ENCODE peak calls at places on chromosome 3, in nine cellular contexts. One of them, this sample, is unnamed.

GRCh38 chr3:196501316-196502064 is 2.1 kb downstream of the RNF168 start:
- DNase-seq in glutamatergic neuron: peak
- DNase-seq in astrocyte of the spinal cord: peak
- DNase-seq in lower lobe of right lung: no peak
- DNase-seq in psoas muscle: peak
- DNase-seq in pancreas: no peak
- DNase-seq in cardiac fibroblast: peak
- DNase-seq in neural progenitor cell: peak
- DNase-seq in WTC11: no peak
- DNase-seq in this sample: peak

GRCh38 chr3:194840661-194841514 is 155.2 kb downstream of the FAM43A start:
- DNase-seq in neural progenitor cell: no peak
- DNase-seq in glutamatergic neuron: no peak
- DNase-seq in astrocyte of the spinal cord: peak
- DNase-seq in psoas muscle: no peak
- DNase-seq in pancreas: no peak
- DNase-seq in WTC11: no peak
- DNase-seq in lower lobe of right lung: no peak
- DNase-seq in cardiac fibroblast: peak
- DNase-seq in this sample: no peak

GRCh38 chr3:31654998-31655397 is 122.3 kb downstream of the STT3B start:
- DNase-seq in neural progenitor cell: no peak
- DNase-seq in pancreas: no peak
- DNase-seq in psoas muscle: no peak
- DNase-seq in lower lobe of right lung: no peak
- DNase-seq in cardiac fibroblast: no peak
- DNase-seq in astrocyte of the spinal cord: no peak
- DNase-seq in WTC11: no peak
- DNase-seq in glutamatergic neuron: no peak
- DNase-seq in this sample: no peak

GRCh38 chr3:49257187-49257586 is 19.8 kb downstream of the C3orf62 start:
- DNase-seq in psoas muscle: no peak
- DNase-seq in neural progenitor cell: no peak
- DNase-seq in glutamatergic neuron: no peak
- DNase-seq in astrocyte of the spinal cord: no peak
- DNase-seq in lower lobe of right lung: no peak
- DNase-seq in WTC11: no peak
- DNase-seq in pancreas: no peak
- DNase-seq in cardiac fibroblast: no peak
- DNase-seq in this sample: no peak

GRCh38 chr3:84522893-84523292 is 435.9 kb upstream of the CADM2 start:
- DNase-seq in pancreas: no peak
- DNase-seq in astrocyte of the spinal cord: no peak
- DNase-seq in psoas muscle: no peak
- DNase-seq in glutamatergic neuron: no peak
- DNase-seq in lower lobe of right lung: no peak
- DNase-seq in WTC11: no peak
- DNase-seq in neural progenitor cell: no peak
- DNase-seq in cardiac fibroblast: no peak
- DNase-seq in this sample: no peak

GRCh38 chr3:122533931-122534334 is 19.2 kb upstream of the KPNA1 start:
- DNase-seq in psoas muscle: no peak
- DNase-seq in glutamatergic neuron: no peak
- DNase-seq in WTC11: no peak
- DNase-seq in neural progenitor cell: no peak
- DNase-seq in cardiac fibroblast: peak
- DNase-seq in lower lobe of right lung: no peak
- DNase-seq in astrocyte of the spinal cord: peak
- DNase-seq in pancreas: no peak
- DNase-seq in this sample: no peak

GRCh38 chr3:155070316-155070715 is 9.8 kb upstream of the MME start:
- DNase-seq in glutamatergic neuron: no peak
- DNase-seq in neural progenitor cell: no peak
- DNase-seq in psoas muscle: no peak
- DNase-seq in pancreas: no peak
- DNase-seq in lower lobe of right lung: no peak
- DNase-seq in astrocyte of the spinal cord: peak
- DNase-seq in cardiac fibroblast: no peak
- DNase-seq in WTC11: no peak
- DNase-seq in this sample: no peak

GRCh38 chr3:125403789-125404188 is 28.7 kb upstream of the ZNF148 start:
- DNase-seq in astrocyte of the spinal cord: no peak
- DNase-seq in cardiac fibroblast: peak
- DNase-seq in lower lobe of right lung: no peak
- DNase-seq in pancreas: no peak
- DNase-seq in WTC11: no peak
- DNase-seq in glutamatergic neuron: no peak
- DNase-seq in neural progenitor cell: no peak
- DNase-seq in psoas muscle: no peak
- DNase-seq in this sample: no peak

GRCh38 chr3:11167590-11167989 is 13.3 kb downstream of the HRH1 start:
- DNase-seq in neural progenitor cell: no peak
- DNase-seq in pancreas: no peak
- DNase-seq in glutamatergic neuron: no peak
- DNase-seq in WTC11: no peak
- DNase-seq in psoas muscle: no peak
- DNase-seq in lower lobe of right lung: no peak
- DNase-seq in astrocyte of the spinal cord: no peak
- DNase-seq in cardiac fibroblast: no peak
- DNase-seq in this sample: no peak

GRCh38 chr3:58032186-58032585 is 24.0 kb downstream of the FLNB start:
- DNase-seq in astrocyte of the spinal cord: no peak
- DNase-seq in neural progenitor cell: no peak
- DNase-seq in lower lobe of right lung: no peak
- DNase-seq in glutamatergic neuron: no peak
- DNase-seq in WTC11: no peak
- DNase-seq in psoas muscle: no peak
- DNase-seq in pancreas: no peak
- DNase-seq in cardiac fibroblast: peak
- DNase-seq in this sample: no peak

GRCh38 chr3:33526787-33527186 is 86.6 kb upstream of the UBP1 start:
- DNase-seq in WTC11: no peak
- DNase-seq in glutamatergic neuron: no peak
- DNase-seq in pancreas: no peak
- DNase-seq in lower lobe of right lung: no peak
- DNase-seq in cardiac fibroblast: no peak
- DNase-seq in astrocyte of the spinal cord: no peak
- DNase-seq in psoas muscle: no peak
- DNase-seq in neural progenitor cell: no peak
- DNase-seq in this sample: no peak

DNA sequence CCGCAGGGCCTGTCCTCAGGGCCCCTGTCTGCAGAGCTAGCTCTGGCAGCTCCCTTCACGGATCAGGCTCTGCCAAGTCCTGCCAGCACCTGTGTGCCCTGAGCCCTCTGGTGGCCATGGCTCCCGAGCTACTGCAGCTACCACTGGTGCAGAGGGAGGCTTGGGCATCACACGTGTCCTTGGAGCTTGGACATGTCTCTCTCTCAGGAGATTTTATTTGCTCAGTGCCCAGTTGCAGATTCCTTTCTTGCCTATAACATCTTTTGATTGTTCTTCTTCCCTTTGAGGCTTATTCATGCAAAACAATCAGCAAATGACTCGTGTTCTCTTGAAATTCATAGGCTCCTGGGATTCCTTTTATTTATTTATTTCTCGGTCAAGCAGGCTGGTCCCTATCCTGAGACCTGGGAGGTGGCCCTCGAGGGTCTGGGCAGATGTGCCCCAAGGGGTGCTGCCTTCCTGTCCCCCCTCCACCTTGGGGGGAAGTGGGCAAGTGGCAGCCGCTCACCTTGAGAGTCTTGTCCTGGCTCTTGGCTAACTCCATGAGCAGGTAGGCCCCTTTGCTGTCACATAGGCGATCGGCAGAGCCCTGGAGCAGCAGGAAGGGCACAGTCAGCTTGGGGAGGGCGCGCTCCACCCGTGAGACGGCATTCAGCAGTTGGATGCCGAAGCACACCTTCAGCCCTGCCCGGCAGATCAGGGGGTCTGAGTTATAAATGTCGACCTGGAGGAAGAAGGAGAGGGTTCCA is 21.9 kb downstream of the ABTB1 start:
- DNase-seq in glutamatergic neuron: peak
- DNase-seq in astrocyte of the spinal cord: peak
- DNase-seq in lower lobe of right lung: peak
- DNase-seq in neural progenitor cell: peak
- DNase-seq in WTC11: peak
- DNase-seq in cardiac fibroblast: no peak
- DNase-seq in pancreas: peak
- DNase-seq in psoas muscle: peak
- DNase-seq in this sample: no peak
- TF ChIP-seq CTCF in glutamatergic neuron: no peak
- TF ChIP-seq CTCF in astrocyte of the spinal cord: peak
- TF ChIP-seq CTCF in lower lobe of right lung: peak
- TF ChIP-seq CTCF in neural progenitor cell: peak
- TF ChIP-seq CTCF in WTC11: no peak
- TF ChIP-seq CTCF in cardiac fibroblast: peak
- TF ChIP-seq CTCF in pancreas: peak
- TF ChIP-seq CTCF in psoas muscle: peak
- TF ChIP-seq CTCF in this sample: no peak

GRCh38 chr3:16177962-16178627 is 3.6 kb downstream of the GALNT15 start:
- DNase-seq in astrocyte of the spinal cord: peak
- DNase-seq in pancreas: peak
- DNase-seq in cardiac fibroblast: peak
- DNase-seq in lower lobe of right lung: peak
- DNase-seq in glutamatergic neuron: peak
- DNase-seq in WTC11: peak
- DNase-seq in neural progenitor cell: peak
- DNase-seq in psoas muscle: peak
- DNase-seq in this sample: peak
- TF ChIP-seq CTCF in astrocyte of the spinal cord: peak
- TF ChIP-seq CTCF in pancreas: peak
- TF ChIP-seq CTCF in cardiac fibroblast: peak
- TF ChIP-seq CTCF in lower lobe of right lung: peak
- TF ChIP-seq CTCF in glutamatergic neuron: peak
- TF ChIP-seq CTCF in WTC11: peak
- TF ChIP-seq CTCF in neural progenitor cell: peak
- TF ChIP-seq CTCF in psoas muscle: peak
- TF ChIP-seq CTCF in this sample: peak

GRCh38 chr3:43159496-43160255 is 53.8 kb upstream of the POMGNT2 start:
- DNase-seq in psoas muscle: no peak
- DNase-seq in astrocyte of the spinal cord: no peak
- DNase-seq in lower lobe of right lung: no peak
- DNase-seq in WTC11: no peak
- DNase-seq in pancreas: no peak
- DNase-seq in glutamatergic neuron: no peak
- DNase-seq in cardiac fibroblast: no peak
- DNase-seq in neural progenitor cell: no peak
- DNase-seq in this sample: no peak

GRCh38 chr3:43161684-43162512 is 56.0 kb upstream of the POMGNT2 start:
- DNase-seq in glutamatergic neuron: no peak
- DNase-seq in pancreas: no peak
- DNase-seq in neural progenitor cell: peak
- DNase-seq in psoas muscle: no peak
- DNase-seq in cardiac fibroblast: peak
- DNase-seq in astrocyte of the spinal cord: peak
- DNase-seq in lower lobe of right lung: no peak
- DNase-seq in WTC11: peak
- DNase-seq in this sample: no peak

GRCh38 chr3:43160664-43161063 is 54.8 kb upstream of the POMGNT2 start:
- DNase-seq in pancreas: no peak
- DNase-seq in glutamatergic neuron: no peak
- DNase-seq in lower lobe of right lung: no peak
- DNase-seq in astrocyte of the spinal cord: no peak
- DNase-seq in psoas muscle: no peak
- DNase-seq in WTC11: no peak
- DNase-seq in cardiac fibroblast: no peak
- DNase-seq in neural progenitor cell: no peak
- DNase-seq in this sample: no peak

GRCh38 chr3:43163895-43164493 is 58.1 kb upstream of the POMGNT2 start:
- DNase-seq in lower lobe of right lung: no peak
- DNase-seq in astrocyte of the spinal cord: no peak
- DNase-seq in neural progenitor cell: no peak
- DNase-seq in psoas muscle: no peak
- DNase-seq in glutamatergic neuron: no peak
- DNase-seq in cardiac fibroblast: no peak
- DNase-seq in pancreas: no peak
- DNase-seq in WTC11: no peak
- DNase-seq in this sample: no peak

DNA sequence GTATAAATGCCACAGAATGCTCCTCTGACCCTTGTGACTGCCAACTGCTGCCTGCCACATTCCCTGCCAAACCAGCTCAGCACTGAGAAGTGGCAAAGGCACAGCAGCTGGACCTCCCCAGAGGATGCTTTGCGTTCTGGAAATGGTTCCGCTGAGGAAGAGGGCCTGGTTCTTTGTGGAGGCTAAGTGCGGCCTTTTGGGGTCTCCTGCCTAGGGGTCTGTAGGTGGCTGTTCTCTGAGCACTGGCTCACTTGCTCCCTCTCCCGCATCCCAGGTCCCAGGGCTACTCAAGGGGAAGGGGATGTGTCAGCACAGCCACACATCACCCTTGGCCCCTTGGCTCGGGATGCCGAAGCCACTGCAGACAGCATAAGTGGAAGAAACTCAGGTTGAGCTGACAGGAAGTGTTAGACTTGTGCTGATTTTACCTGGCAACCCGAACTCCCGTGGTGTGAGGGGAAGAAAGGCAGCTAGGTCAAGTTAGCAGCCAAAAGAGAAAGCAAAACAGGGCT is 56.8 kb upstream of the POMGNT2 start:
- DNase-seq in neural progenitor cell: no peak
- DNase-seq in psoas muscle: no peak
- DNase-seq in WTC11: peak
- DNase-seq in lower lobe of right lung: no peak
- DNase-seq in astrocyte of the spinal cord: no peak
- DNase-seq in pancreas: no peak
- DNase-seq in glutamatergic neuron: no peak
- DNase-seq in cardiac fibroblast: no peak
- DNase-seq in this sample: no peak
- TF ChIP-seq CTCF in neural progenitor cell: no peak
- TF ChIP-seq CTCF in psoas muscle: no peak
- TF ChIP-seq CTCF in WTC11: no peak
- TF ChIP-seq CTCF in lower lobe of right lung: no peak
- TF ChIP-seq CTCF in astrocyte of the spinal cord: no peak
- TF ChIP-seq CTCF in pancreas: no peak
- TF ChIP-seq CTCF in glutamatergic neuron: no peak
- TF ChIP-seq CTCF in cardiac fibroblast: no peak
- TF ChIP-seq CTCF in this sample: no peak

GRCh38 chr3:99751649-99752048 is 66.0 kb upstream of the CMSS1 start:
- DNase-seq in WTC11: no peak
- DNase-seq in astrocyte of the spinal cord: peak
- DNase-seq in pancreas: no peak
- DNase-seq in cardiac fibroblast: peak
- DNase-seq in glutamatergic neuron: no peak
- DNase-seq in neural progenitor cell: no peak
- DNase-seq in lower lobe of right lung: no peak
- DNase-seq in psoas muscle: no peak
- DNase-seq in this sample: no peak

GRCh38 chr3:99753268-99753975 is 64.2 kb upstream of the CMSS1 start:
- DNase-seq in WTC11: peak
- DNase-seq in pancreas: no peak
- DNase-seq in glutamatergic neuron: no peak
- DNase-seq in astrocyte of the spinal cord: peak
- DNase-seq in neural progenitor cell: peak
- DNase-seq in lower lobe of right lung: no peak
- DNase-seq in cardiac fibroblast: peak
- DNase-seq in psoas muscle: no peak
- DNase-seq in this sample: peak

DNA sequence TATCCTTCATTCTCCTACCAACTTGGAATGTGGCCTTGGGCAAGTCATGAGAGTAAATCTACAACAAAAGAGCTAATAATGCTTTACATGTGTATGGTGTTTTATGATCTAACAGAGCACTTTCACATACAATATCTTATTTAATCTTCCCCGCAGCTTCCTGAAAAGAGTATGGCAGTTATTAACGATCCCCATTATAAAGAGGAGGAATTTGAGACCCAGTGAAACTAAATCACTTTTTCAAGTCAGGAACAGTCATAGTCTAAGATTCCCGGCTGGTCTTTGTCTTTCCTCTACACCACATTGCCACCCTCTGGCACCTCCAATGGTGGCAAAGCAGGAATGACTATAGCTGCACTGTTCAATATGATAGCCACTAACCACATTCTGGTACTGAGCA is 69.7 kb upstream of the CMSS1 start:
- DNase-seq in glutamatergic neuron: no peak
- DNase-seq in lower lobe of right lung: no peak
- DNase-seq in cardiac fibroblast: no peak
- DNase-seq in astrocyte of the spinal cord: peak
- DNase-seq in pancreas: no peak
- DNase-seq in psoas muscle: no peak
- DNase-seq in neural progenitor cell: peak
- DNase-seq in WTC11: no peak
- DNase-seq in this sample: no peak
- TF ChIP-seq CTCF in glutamatergic neuron: no peak
- TF ChIP-seq CTCF in lower lobe of right lung: peak
- TF ChIP-seq CTCF in cardiac fibroblast: peak
- TF ChIP-seq CTCF in astrocyte of the spinal cord: peak
- TF ChIP-seq CTCF in pancreas: no peak
- TF ChIP-seq CTCF in psoas muscle: peak
- TF ChIP-seq CTCF in neural progenitor cell: peak
- TF ChIP-seq CTCF in WTC11: no peak
- TF ChIP-seq CTCF in this sample: no peak

This sample was measured in nephron progenitor cell.